ENCODE peak calls at places on chromosomes 12 and 14, in seven cellular contexts. C is nephron progenitor cell; D is HEK293T; B is RPMI7951; O is stimulated activated CD4-positive, alpha-beta T cell treated with anti-CD3 and anti-CD28 coated beads, Interleukin-12 subunit alpha, Interleukin-12 subunit beta, amount 100 ng/mL, for 4 hours; F is GM10248; J is endothelial cell. W is an unnamed sample.
A peak's percentile ranks its signal among the peaks of the same experiment; 100 is the strongest.

GRCh38 chr12:75553865-75554555 is 42.6 kb upstream of the KRR1 start:
- DNase-seq in C (no peak), D (no peak), B (no peak), O (no peak), F (no peak), J (no peak), W (no peak)

GRCh38 chr12:56521590-56522371 is at the start of gene RBMS2:
- DNase-seq in C (peak; percentile 62), D (peak; percentile 76), B (peak; percentile 89), O (peak; percentile 8), F (peak; percentile 46), J (peak; percentile 50), W (peak; percentile 62)

GRCh38 chr12:104376650-104377506 is 73.3 kb downstream of the EID3 start:
- DNase-seq in C (no peak), D (no peak), B (peak; percentile 69), O (no peak), F (no peak), J (no peak), W (no peak)

GRCh38 chr14:59303216-59303615 is 114.7 kb downstream of the DAAM1 start:
- DNase-seq in C (no peak), D (no peak), B (peak; percentile 57), O (no peak), F (no peak), J (no peak), W (no peak)

GRCh38 chr14:96417254-96417653 is 25.3 kb downstream of the AK7 start:
- DNase-seq in C (no peak), D (no peak), B (no peak), O (no peak), F (no peak), J (no peak), W (no peak)

GRCh38 chr12:116582610-116583009 is 23.4 kb downstream of the MAP1LC3B2 start:
- DNase-seq in C (no peak), D (no peak), B (no peak), O (no peak), F (no peak), J (no peak), W (no peak)

GRCh38 chr14:60161176-60162107 is 3.8 kb downstream of the DHRS7 start:
- DNase-seq in C (no peak), D (no peak), B (no peak), O (no peak), F (no peak), J (no peak), W (no peak)

GRCh38 chr14:54815531-54815930 is 87.1 kb downstream of the GCH1 start:
- DNase-seq in C (no peak), D (no peak), B (no peak), O (no peak), F (no peak), J (no peak), W (no peak)

W was measured in NCI-H1048.